ENCODE peak calls at places on chromosomes 12 and 14, in four cellular contexts. I, P, J and U are unnamed samples.
A peak's percentile ranks its signal among the peaks of the same experiment; 100 is the strongest.

GRCh38 chr14:89249296-89249565 is 167.8 kb downstream of the FOXN3 start:
- DNase-seq in I (no peak), P (no peak), J (no peak), U (no peak)

GRCh38 chr12:72273851-72274284 is 1.7 kb downstream of the TRHDE start:
- DNase-seq in I (no peak), P (no peak), J (no peak), U (no peak)

GRCh38 chr12:62691309-62691708 is 224.7 kb downstream of the MON2 start:
- DNase-seq in I (no peak), P (no peak), J (no peak), U (no peak)

GRCh38 chr14:94922595-94923239 is 152.8 kb upstream of the GSC start:
- DNase-seq in I (no peak), P (no peak), J (no peak), U (no peak)

GRCh38 chr14:83847102-83847501 is 1682.8 kb upstream of the FLRT2 start:
- DNase-seq in I (no peak), P (no peak), J (no peak), U (no peak)

GRCh38 chr12:10220398-10221077 is 7.9 kb downstream of the GABARAPL1 start:
- DNase-seq in I (peak; percentile 67), P (peak; percentile 26), J (peak; percentile 90), U (peak; percentile 90)

GRCh38 chr12:125259525-125259924 is 194.3 kb downstream of the AACS start:
- DNase-seq in I (no peak), P (no peak), J (peak; percentile 10), U (no peak)

GRCh38 chr12:45789025-45789424 is 59.5 kb downstream of the ARID2 start:
- DNase-seq in I (no peak), P (no peak), J (peak; percentile 83), U (peak; percentile 86)

GRCh38 chr14:81246561-81247270 is 26.0 kb upstream of the GTF2A1 start:
- DNase-seq in I (no peak), P (no peak), J (no peak), U (no peak)

GRCh38 chr12:106801167-106801708 is 26.8 kb downstream of the RIC8B start:
- DNase-seq in I (no peak), P (no peak), J (no peak), U (no peak)

GRCh38 chr12:57235012-57235727 is 5.7 kb downstream of the SHMT2 start:
- DNase-seq in I (no peak), P (no peak), J (peak; percentile 94), U (peak; percentile 85)

GRCh38 chr14:70595443-70596185 is 4.8 kb downstream of the MED6 start:
- DNase-seq in I (no peak), P (no peak), J (no peak), U (peak; percentile 8)

GRCh38 chr12:76706099-76706498 is 57.8 kb upstream of the ZDHHC17 start:
- DNase-seq in I (no peak), P (no peak), J (peak; percentile 63), U (peak; percentile 66)

GRCh38 chr14:39109893-39110715 is 4.0 kb upstream of the GEMIN2 start:
- DNase-seq in I (no peak), P (no peak), J (no peak), U (no peak)

GRCh38 chr14:66315548-66315947 is 170.6 kb upstream of the CCDC196 start:
- DNase-seq in I (no peak), P (no peak), J (no peak), U (no peak)

GRCh38 chr12:71439613-71440392 is at the start of gene LGR5:
- DNase-seq in I (peak; percentile 61), P (peak; percentile 41), J (no peak), U (peak; percentile 22)

GRCh38 chr12:64946132-64946829 is 121.8 kb downstream of the TBC1D30 start:
- DNase-seq in I (no peak), P (peak; percentile 23), J (no peak), U (peak; percentile 60)

GRCh38 chr14:53596845-53597525 is 359.6 kb downstream of the BMP4 start:
- DNase-seq in I (no peak), P (no peak), J (peak; percentile 13), U (no peak)

GRCh38 chr12:67981236-67982164 is 7.7 kb upstream of the IFNG-AS1 start:
- DNase-seq in I (no peak), P (no peak), J (peak; percentile 63), U (peak; percentile 93)

GRCh38 chr12:46459881-46460545 is 87.4 kb upstream of the SLC38A2 start:
- DNase-seq in I (peak; percentile 61), P (peak; percentile 21), J (no peak), U (no peak)

GRCh38 chr14:55641954-55642353 is 61.9 kb downstream of the KTN1 start:
- DNase-seq in I (no peak), P (no peak), J (no peak), U (no peak)

GRCh38 chr14:55645148-55645547 is 65.1 kb downstream of the KTN1 start:
- DNase-seq in I (no peak), P (no peak), J (no peak), U (no peak)

GRCh38 chr14:55641290-55641689 is 61.3 kb downstream of the KTN1 start:
- DNase-seq in I (no peak), P (no peak), J (no peak), U (no peak)

GRCh38 chr14:55650992-55651391 is 71.0 kb downstream of the KTN1 start:
- DNase-seq in I (no peak), P (no peak), J (no peak), U (no peak)

DNA sequence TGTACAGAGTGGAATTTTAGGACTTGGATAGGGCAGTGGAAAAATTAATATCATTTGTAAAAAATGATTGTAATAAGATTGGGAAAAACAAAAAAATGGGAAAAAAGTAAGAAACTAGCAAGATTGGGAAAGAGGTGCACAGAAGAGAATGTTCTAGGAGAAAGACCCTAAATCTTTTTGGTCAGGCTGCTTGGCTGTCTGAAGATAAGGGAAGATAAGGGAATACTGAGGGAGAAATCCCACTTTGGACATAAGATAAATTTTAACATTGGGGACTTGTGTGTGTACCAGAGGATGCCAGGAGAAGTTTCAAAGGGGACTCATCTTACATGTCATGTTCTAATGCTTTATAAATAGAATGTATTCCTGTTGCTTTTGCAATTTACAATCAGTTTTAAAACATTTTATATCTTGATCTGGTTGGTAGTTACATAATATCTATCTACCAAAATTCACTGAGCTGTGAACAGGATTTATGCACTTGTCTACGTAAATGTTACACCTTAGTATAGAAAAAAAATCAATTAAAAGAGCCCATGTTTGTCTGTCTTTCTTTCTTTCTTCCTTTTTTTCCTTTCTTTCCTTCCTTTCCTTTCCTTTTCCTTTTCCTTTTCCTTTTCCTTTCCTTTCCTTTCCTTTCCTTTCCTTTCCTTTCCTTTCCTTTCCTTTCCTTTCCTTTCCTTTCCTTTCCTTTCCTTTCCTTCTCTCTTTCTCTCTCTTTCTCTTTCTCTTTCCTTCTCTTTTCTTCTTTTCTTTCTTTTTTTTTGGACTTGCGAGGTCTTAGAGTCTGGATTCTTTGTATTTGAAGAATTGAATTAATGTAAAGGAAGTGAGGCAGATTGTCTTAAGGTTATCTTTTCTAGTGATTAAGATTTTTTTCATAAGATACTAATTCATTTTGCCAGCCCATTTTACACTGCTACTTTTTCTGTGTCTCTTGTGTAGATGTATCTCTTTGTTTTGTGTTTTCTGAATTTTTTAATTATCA is 66.1 kb downstream of the KTN1 start:
- DNase-seq in I (no peak), P (no peak), J (no peak), U (no peak)
- H3K4me3 ChIP-seq in I (no peak overlapping the region), P (no peak overlapping the region), J (no peak overlapping the region), U (no peak overlapping the region)

DNA sequence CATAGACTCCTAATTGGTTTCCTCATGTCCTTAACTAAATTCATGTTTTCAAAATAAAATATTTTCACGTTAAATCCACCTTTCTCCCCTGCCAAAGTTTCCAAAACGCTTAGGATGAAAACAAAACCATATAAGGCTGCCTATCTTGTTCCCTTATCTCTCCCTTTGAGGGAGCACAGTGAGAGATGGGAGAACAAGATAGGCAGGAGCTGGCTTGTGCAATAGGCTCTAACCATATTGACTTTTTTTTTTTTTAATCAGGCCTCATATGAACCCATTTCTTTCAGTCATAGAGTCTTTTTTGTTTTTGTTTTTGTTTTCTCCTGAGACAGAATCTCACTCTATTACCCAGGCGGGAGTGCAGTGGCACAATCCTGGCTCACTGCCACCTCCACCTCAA is 184.9 kb downstream of the NRXN3 start:
- DNase-seq in I (no peak), P (no peak), J (no peak), U (no peak)
- TF ChIP-seq CTCF in I (no peak), P (no peak), J (no peak), U (no peak)

GRCh38 chr12:19245126-19245525 is 115.6 kb downstream of the PLEKHA5 start:
- DNase-seq in I (no peak), P (no peak), J (no peak), U (no peak)

GRCh38 chr12:19239616-19240234 is 110.2 kb downstream of the PLEKHA5 start:
- DNase-seq in I (no peak), P (no peak), J (peak; percentile 39), U (peak; percentile 79)

GRCh38 chr12:19245656-19246055 is 116.1 kb downstream of the PLEKHA5 start:
- DNase-seq in I (no peak), P (no peak), J (no peak), U (no peak)

GRCh38 chr12:19243577-19243976 is 114.0 kb downstream of the PLEKHA5 start:
- DNase-seq in I (no peak), P (no peak), J (no peak), U (no peak)

GRCh38 chr12:19244312-19244711 is 114.8 kb downstream of the PLEKHA5 start:
- DNase-seq in I (no peak), P (no peak), J (no peak), U (no peak)
- H3K4me3 ChIP-seq in I (no peak overlapping the region), P (no peak overlapping the region), J (no peak overlapping the region), U (no peak overlapping the region)

DNA sequence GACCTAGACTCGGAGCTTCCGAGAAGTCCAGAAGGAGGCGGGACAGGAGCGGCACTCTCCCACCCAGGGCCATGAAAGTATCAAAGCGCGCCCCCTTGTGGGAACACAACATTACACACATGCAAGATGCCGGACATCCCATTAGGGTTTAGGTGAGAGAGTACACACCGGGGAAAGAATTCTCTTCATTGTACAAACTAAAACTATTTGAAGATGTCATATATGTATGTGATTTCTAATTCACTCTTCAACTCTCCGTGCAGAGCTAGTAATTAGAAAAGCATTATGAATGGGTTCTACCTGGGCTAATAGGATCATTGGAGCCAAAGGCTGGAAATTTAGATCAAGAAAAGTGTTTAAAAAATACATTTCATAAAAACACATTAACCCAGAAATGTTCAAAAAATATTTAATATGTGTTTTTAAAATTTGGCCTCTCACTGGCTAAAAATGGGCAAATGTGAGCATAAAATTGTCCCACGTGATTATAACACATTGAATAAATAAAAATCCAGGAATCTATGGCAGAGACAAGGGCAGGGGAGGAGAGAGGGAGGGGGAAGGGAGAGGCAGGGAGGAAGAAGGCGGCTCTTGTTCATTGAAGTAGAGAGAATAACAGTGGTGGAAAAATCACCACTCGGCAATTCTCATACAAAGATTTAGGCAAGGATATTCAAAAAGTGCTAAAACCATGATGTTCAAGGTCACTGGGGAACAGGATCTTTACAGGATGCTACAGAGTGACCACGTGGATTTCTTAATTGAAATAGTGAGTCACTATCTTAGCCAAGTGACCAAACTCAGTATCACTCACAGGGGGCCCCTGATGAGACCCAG is 38.9 kb downstream of the FBXO21 start:
- DNase-seq in I (peak; percentile 58), P (peak; percentile 30), J (peak; percentile 62), U (peak; percentile 74)
- TF ChIP-seq CTCF in I (peak; percentile 34), P (peak; percentile 28), J (peak; percentile 67), U (peak; percentile 72)

GRCh38 chr12:9112076-9112853 is 3.5 kb downstream of the A2M start:
- DNase-seq in I (no peak), P (no peak), J (no peak), U (no peak)
- H3K4me3 ChIP-seq in I (no peak overlapping the region), P (no peak overlapping the region), J (no peak overlapping the region), U (no peak overlapping the region)

GRCh38 chr12:105053116-105053572 is 31.1 kb downstream of the ALDH1L2 start:
- DNase-seq in I (peak; percentile 94), P (peak; percentile 83), J (peak; percentile 76), U (peak; percentile 87)
- TF ChIP-seq CTCF in I (peak; percentile 89), P (peak; percentile 95), J (peak; percentile 93), U (peak; percentile 95)